ENCODE peak calls at places on chromosomes 12 and 14, in seven cellular contexts. O is HCT116; K is nephron progenitor cell; J is fibroblast of mammary gland; N is CD4-positive, alpha-beta T cell; R is lung; C is GM12865. U is an unnamed sample.

GRCh38 chr14:99728231-99728920 is 44.3 kb downstream of the CYP46A1 start:
- DNase-seq in R (no peak), N (no peak), J (no peak), C (no peak), O (no peak), K (no peak), U (peak; percentile 50)

GRCh38 chr12:27472604-27473003 is 26.1 kb downstream of the SMCO2 start:
- DNase-seq in R (no peak), K (no peak), N (no peak), O (no peak), J (no peak), C (no peak), U (no peak)

GRCh38 chr12:128920468-128920867 is 67.2 kb downstream of the GLT1D1 start:
- DNase-seq in O (no peak), N (no peak), J (peak; percentile 41), C (no peak), R (peak; percentile 50), K (no peak), U (peak; percentile 67)

GRCh38 chr14:74333909-74334308 is 14.4 kb upstream of the VRTN start:
- DNase-seq in N (no peak), J (peak; percentile 83), O (no peak), C (no peak), R (no peak), K (no peak), U (no peak)

GRCh38 chr14:68768316-68768715 is 24.6 kb downstream of the ZFP36L1 start:
- DNase-seq in R (no peak), N (no peak), O (no peak), J (no peak), C (no peak), K (no peak), U (no peak)

GRCh38 chr12:132444957-132445883 is 44.7 kb upstream of the FBRSL1 start:
- DNase-seq in O (no peak), K (no peak), J (no peak), R (peak; percentile 43), N (peak; percentile 86), C (peak; percentile 78), U (no peak)

GRCh38 chr12:65728348-65728912 is 95.9 kb upstream of the HMGA2 start:
- DNase-seq in J (no peak), K (no peak), C (no peak), O (no peak), N (no peak), R (no peak), U (no peak)

GRCh38 chr12:77940011-77940423 is 109.3 kb downstream of the NAV3 start:
- DNase-seq in K (peak; percentile 5), R (no peak), C (peak; percentile 12), N (no peak), O (peak; percentile 85), J (peak; percentile 88), U (no peak)

GRCh38 chr12:109830718-109831117 is 2.5 kb downstream of the TRPV4 start:
- DNase-seq in O (no peak), N (no peak), C (no peak), R (no peak), K (no peak), J (no peak), U (no peak)

GRCh38 chr12:24561882-24562760 is 386.8 kb downstream of the BCAT1 start:
- DNase-seq in O (no peak), K (peak; percentile 77), N (no peak), J (peak; percentile 60), R (peak; percentile 64), C (peak; percentile 38), U (peak; percentile 73)

GRCh38 chr12:3175238-3175637 is 98.1 kb downstream of the TSPAN9 start:
- DNase-seq in K (no peak), R (no peak), J (no peak), O (no peak), N (no peak), C (no peak), U (no peak)

GRCh38 chr14:71237556-71237955 is 330.3 kb downstream of the PCNX1 start:
- DNase-seq in N (no peak), J (no peak), K (no peak), C (no peak), O (no peak), R (no peak), U (no peak)

GRCh38 chr14:88507208-88507607 is 47.6 kb downstream of the PTPN21 start:
- DNase-seq in O (no peak), J (no peak), K (no peak), C (no peak), N (no peak), R (no peak), U (no peak)

GRCh38 chr14:106069786-106070185 is 543.4 kb downstream of the TMEM121 start:
- DNase-seq in N (no peak), R (no peak), C (no peak), O (no peak), K (no peak), J (no peak), U (no peak)

GRCh38 chr12:6267007-6267721 is 43.3 kb upstream of the PLEKHG6 start:
- DNase-seq in J (peak; percentile 45), R (peak; percentile 64), O (no peak), C (peak; percentile 64), N (no peak), K (no peak), U (no peak)

GRCh38 chr12:43795716-43796282 is 10.3 kb downstream of the TWF1 start:
- DNase-seq in N (no peak), C (no peak), K (no peak), R (peak; percentile 39), O (no peak), J (no peak), U (no peak)

GRCh38 chr12:49091836-49092085 is 2.8 kb downstream of the DHH start:
- DNase-seq in R (no peak), N (no peak), K (no peak), J (no peak), O (no peak), C (no peak), U (no peak)

GRCh38 chr12:49091056-49091835 is 3.4 kb downstream of the DHH start:
- DNase-seq in K (no peak), R (no peak), N (no peak), O (no peak), C (no peak), J (no peak), U (no peak)

GRCh38 chr12:49093746-49094103 is 876 bp downstream of the DHH start:
- DNase-seq in N (no peak), J (no peak), O (no peak), R (no peak), C (no peak), K (peak; percentile 48), U (no peak)

GRCh38 chr12:49092816-49093406 is 1.7 kb downstream of the DHH start:
- DNase-seq in R (no peak), C (no peak), K (no peak), N (no peak), J (no peak), O (no peak), U (no peak)

DNA sequence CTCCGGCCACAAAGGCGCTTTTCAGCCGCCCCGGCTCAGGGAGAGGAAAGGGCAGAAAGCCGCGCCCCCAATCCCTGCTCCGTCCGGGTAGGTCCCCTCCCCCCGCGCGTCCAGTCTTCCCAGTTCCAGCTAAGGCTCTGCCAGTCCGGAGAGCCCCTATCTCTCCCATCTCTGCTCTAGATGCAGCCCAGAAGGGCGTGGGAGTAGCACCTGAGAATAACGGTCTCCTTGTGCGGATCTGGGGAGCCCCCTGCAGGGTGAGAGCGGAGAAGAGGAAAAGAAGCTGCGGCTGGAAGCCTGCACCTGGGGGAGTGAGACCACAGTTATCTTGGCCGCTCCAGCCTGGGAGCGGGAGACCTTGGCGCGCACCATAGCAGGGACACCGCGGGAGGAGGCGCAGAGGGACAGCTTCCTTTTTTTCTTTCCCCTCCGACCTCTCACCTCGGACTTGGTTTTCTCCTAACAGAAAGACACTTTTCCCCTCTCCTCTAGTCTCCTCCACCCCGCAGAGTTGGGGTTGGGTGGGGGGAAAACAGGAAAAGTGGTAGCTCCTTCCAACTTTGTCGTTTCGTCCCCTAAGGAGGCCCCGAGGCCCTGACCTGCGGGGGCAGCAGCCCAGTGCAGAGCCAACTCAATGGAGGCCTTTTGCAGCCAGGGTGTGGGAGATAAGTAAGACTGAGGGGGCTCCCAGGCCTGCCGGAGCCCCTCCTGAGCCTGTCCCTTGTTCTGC is 2.4 kb downstream of the DHH start:
- DNase-seq in C (peak; percentile 56), K (peak; percentile 65), N (peak; percentile 51), O (no peak), R (no peak), J (peak; percentile 41), U (no peak)
- TF ChIP-seq CTCF in C (peak; percentile 46), K (peak; percentile 41), N (peak; percentile 63), O (peak; percentile 47), R (peak; percentile 8), J (peak; percentile 41), U (no peak)

GRCh38 chr12:83660727-83661126 is 974.0 kb downstream of the TMTC2 start:
- DNase-seq in N (no peak), R (no peak), O (no peak), K (no peak), C (no peak), J (no peak), U (no peak)

DNA sequence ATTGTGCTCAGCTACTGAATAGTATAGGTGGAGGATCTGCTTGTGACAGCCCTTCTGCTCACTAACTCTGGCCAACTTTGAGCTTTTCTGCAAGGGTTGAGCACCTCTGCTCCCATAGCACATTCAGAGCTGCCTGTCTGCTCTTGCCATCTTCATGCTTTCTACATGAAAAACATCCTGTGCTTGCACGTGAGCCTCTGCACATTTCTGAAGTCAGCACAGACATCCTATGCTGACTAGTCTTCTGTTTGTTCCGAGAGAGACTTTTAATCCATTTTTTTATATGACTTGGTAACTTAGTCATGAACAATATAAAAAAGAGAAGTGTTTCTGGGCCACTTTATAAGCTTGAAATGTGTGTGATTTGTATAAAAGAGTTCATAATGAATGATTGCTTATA is 969.3 kb downstream of the TMTC2 start:
- DNase-seq in C (no peak), O (no peak), K (no peak), J (no peak), R (no peak), N (no peak), U (no peak)
- TF ChIP-seq CTCF in C (no peak), O (no peak), K (no peak), J (no peak), R (no peak), N (no peak), U (no peak)

DNA sequence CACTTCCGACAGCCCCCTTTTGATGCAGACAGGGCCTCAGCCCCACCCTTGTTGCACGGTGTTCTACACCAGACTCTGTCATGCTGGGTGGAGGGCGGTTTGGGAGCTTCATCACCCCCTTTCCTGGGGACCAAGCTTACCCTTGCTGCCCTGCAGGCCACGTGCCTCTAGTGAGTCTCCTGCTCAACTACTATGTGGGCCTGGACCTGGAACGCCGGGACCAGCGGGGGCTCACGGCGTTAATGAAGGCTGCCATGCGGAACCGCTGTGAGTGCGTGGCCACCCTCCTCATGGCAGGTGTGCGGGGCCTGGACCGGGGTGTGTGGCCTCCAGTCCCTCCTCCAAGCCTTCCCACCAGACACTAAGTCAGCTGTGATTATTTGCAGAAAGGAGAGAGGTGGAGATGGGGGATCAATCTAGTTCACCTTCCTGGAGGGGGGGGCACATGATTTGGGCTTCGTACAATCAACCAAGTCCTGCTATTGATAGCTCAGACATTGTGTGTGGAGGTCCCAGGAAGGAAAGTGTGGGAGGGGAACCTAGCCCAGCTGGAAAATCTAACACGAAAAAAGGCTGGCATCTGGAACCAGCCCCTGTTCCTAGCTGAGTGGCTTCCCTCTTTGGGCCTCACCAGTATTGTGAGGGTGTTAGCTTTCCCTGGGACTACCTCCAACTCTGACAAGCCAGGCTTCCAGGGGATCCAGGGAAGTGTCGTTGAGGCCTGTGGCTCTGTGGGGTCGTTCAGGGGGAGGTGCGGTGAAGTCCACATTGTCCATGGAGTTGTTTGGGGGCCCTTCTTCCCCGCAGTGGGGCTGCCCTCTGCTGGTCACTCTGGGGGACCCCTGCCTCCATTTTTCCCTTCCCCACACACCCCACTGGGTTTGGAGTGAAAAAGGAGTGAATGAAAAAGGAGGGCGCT is 1.6 kb downstream of the ANKRD33 start:
- DNase-seq in J (no peak), R (no peak), C (no peak), K (no peak), O (no peak), N (no peak), U (no peak)
- TF ChIP-seq CTCF in J (peak; percentile 18), R (no peak), C (no peak), K (peak; percentile 20), O (peak; percentile 15), N (no peak), U (peak; percentile 28)

GRCh38 chr14:37024166-37024565 is 148.2 kb downstream of the SLC25A21 start:
- DNase-seq in R (no peak), N (no peak), K (no peak), J (no peak), C (no peak), O (no peak), U (no peak)
- TF ChIP-seq CTCF in R (no peak), N (no peak), K (no peak), J (peak; percentile 7), C (no peak), O (peak; percentile 37), U (no peak)